ENCODE peak calls at places on chromosome 18, in seven cellular contexts. T, N, Q, J, W, F and Z are unnamed samples.

GRCh38 chr18:29779096-29779495 is 1263.4 kb downstream of the DSC3 start:
- DNase-seq in T (no peak), N (peak), Q (no peak), J (no peak), W (no peak), F (no peak), Z (no peak)

GRCh38 chr18:23357992-23358594 is 95.0 kb upstream of the RIOK3 start:
- DNase-seq in T (peak), N (no peak), Q (no peak), J (peak), W (peak), F (no peak), Z (no peak)

GRCh38 chr18:12315911-12316310 is 7.9 kb downstream of the TUBB6 start:
- DNase-seq in T (no peak), N (peak), Q (no peak), J (no peak), W (no peak), F (no peak), Z (no peak)

GRCh38 chr18:48781041-48781989 is 169.4 kb downstream of the SMAD7 start:
- DNase-seq in T (peak), N (peak), Q (no peak), J (peak), W (peak), F (no peak), Z (peak)

GRCh38 chr18:77057043-77057442 is 75.5 kb downstream of the MBP start:
- DNase-seq in T (no peak), N (peak), Q (no peak), J (peak), W (peak), F (no peak), Z (no peak)

GRCh38 chr18:58861853-58862252 is 2.8 kb upstream of the ZNF532 start:
- DNase-seq in T (no peak), N (no peak), Q (no peak), J (no peak), W (no peak), F (no peak), Z (no peak)

GRCh38 chr18:36993068-36993467 is 164.1 kb downstream of the KIAA1328 start:
- DNase-seq in T (peak), N (peak), Q (no peak), J (no peak), W (no peak), F (no peak), Z (no peak)

GRCh38 chr18:75784413-75784812 is 356.9 kb upstream of the SMIM21 start:
- DNase-seq in T (peak), N (no peak), Q (peak), J (no peak), W (no peak), F (no peak), Z (no peak)

GRCh38 chr18:48408727-48409590 is at the start of gene ZBTB7C:
- DNase-seq in T (no peak), N (peak), Q (peak), J (peak), W (peak), F (no peak), Z (no peak)

GRCh38 chr18:79570266-79571201 is 109.1 kb upstream of the CTDP1 start:
- DNase-seq in T (peak), N (peak), Q (peak), J (no peak), W (peak), F (peak), Z (no peak)

GRCh38 chr18:32302806-32303205 is 113.0 kb downstream of the MEP1B start:
- DNase-seq in T (no peak), N (no peak), Q (no peak), J (no peak), W (no peak), F (no peak), Z (no peak)

GRCh38 chr18:35030234-35030989 is 10.8 kb upstream of the MAPRE2 start:
- DNase-seq in T (no peak), N (no peak), Q (no peak), J (no peak), W (no peak), F (no peak), Z (no peak)

GRCh38 chr18:28412521-28412920 is 235.6 kb upstream of the CDH2 start:
- DNase-seq in T (peak), N (peak), Q (peak), J (no peak), W (no peak), F (no peak), Z (no peak)

GRCh38 chr18:48855422-48856377 is 95.1 kb downstream of the SMAD7 start:
- DNase-seq in T (no peak), N (no peak), Q (no peak), J (no peak), W (no peak), F (no peak), Z (no peak)

GRCh38 chr18:24656571-24656971 is 196.1 kb downstream of the HRH4 start:
- DNase-seq in T (peak), N (peak), Q (peak), J (no peak), W (no peak), F (no peak), Z (no peak)

GRCh38 chr18:21914739-21915319 is 174.2 kb downstream of the MIB1 start:
- DNase-seq in T (peak), N (peak), Q (peak), J (peak), W (no peak), F (no peak), Z (no peak)

GRCh38 chr18:42614619-42615293 is 500.7 kb downstream of the RIT2 start:
- DNase-seq in T (no peak), N (no peak), Q (no peak), J (peak), W (no peak), F (no peak), Z (no peak)

GRCh38 chr18:23816740-23817139 is 127.5 kb downstream of the LAMA3 start:
- DNase-seq in T (no peak), N (no peak), Q (no peak), J (no peak), W (no peak), F (no peak), Z (no peak)

GRCh38 chr18:36627616-36628015 is 201.2 kb downstream of the TPGS2 start:
- DNase-seq in T (no peak), N (no peak), Q (no peak), J (no peak), W (no peak), F (no peak), Z (no peak)

GRCh38 chr18:7945882-7946281 is 378.8 kb downstream of the PTPRM start:
- DNase-seq in T (peak), N (peak), Q (peak), J (no peak), W (no peak), F (no peak), Z (no peak)

GRCh38 chr18:11516988-11517630 is 92.3 kb upstream of the SLC35G4 start:
- DNase-seq in T (no peak), N (peak), Q (no peak), J (no peak), W (no peak), F (no peak), Z (no peak)

GRCh38 chr18:8469793-8470192 is 139.4 kb upstream of the RAB12 start:
- DNase-seq in T (peak), N (peak), Q (peak), J (no peak), W (no peak), F (no peak), Z (no peak)

GRCh38 chr18:13548944-13549878 is 177.1 kb downstream of the FAM210A start:
- DNase-seq in T (no peak), N (no peak), Q (no peak), J (peak), W (no peak), F (no peak), Z (no peak)

GRCh38 chr18:73954267-73954666 is 193.4 kb downstream of the FBXO15 start:
- DNase-seq in T (no peak), N (no peak), Q (no peak), J (no peak), W (no peak), F (no peak), Z (no peak)

GRCh38 chr18:3255611-3256165 is 6.2 kb upstream of the MYL12B start:
- DNase-seq in T (no peak), N (no peak), Q (no peak), J (no peak), W (no peak), F (no peak), Z (no peak)

GRCh38 chr18:68316636-68317035 is 398.3 kb downstream of the TMX3 start:
- DNase-seq in T (peak), N (peak), Q (peak), J (no peak), W (no peak), F (no peak), Z (no peak)

GRCh38 chr18:73060666-73061270 is 193.0 kb upstream of the NETO1 start:
- DNase-seq in T (peak), N (peak), Q (no peak), J (no peak), W (no peak), F (no peak), Z (no peak)

GRCh38 chr18:34158881-34159690 is 65.6 kb downstream of the NOL4 start:
- DNase-seq in T (peak), N (peak), Q (peak), J (peak), W (peak), F (no peak), Z (no peak)

GRCh38 chr18:49597152-49597551 is 35.3 kb downstream of the LIPG start:
- DNase-seq in T (no peak), N (no peak), Q (peak), J (no peak), W (no peak), F (no peak), Z (no peak)

GRCh38 chr18:40249390-40250080 is 1705.5 kb upstream of the PIK3C3 start:
- DNase-seq in T (peak), N (no peak), Q (no peak), J (no peak), W (no peak), F (no peak), Z (no peak)

GRCh38 chr18:35464731-35465728 is 32.7 kb downstream of the INO80C start:
- DNase-seq in T (no peak), N (no peak), Q (no peak), J (no peak), W (no peak), F (no peak), Z (no peak)

GRCh38 chr18:6406910-6407470 is 7.7 kb downstream of the L3MBTL4 start:
- DNase-seq in T (no peak), N (no peak), Q (no peak), J (peak), W (no peak), F (no peak), Z (no peak)

GRCh38 chr18:69944434-69944833 is 3.2 kb downstream of the CD226 start:
- DNase-seq in T (no peak), N (no peak), Q (no peak), J (no peak), W (no peak), F (no peak), Z (no peak)

GRCh38 chr18:44723973-44724778 is 43.5 kb downstream of the SETBP1 start:
- DNase-seq in T (no peak), N (no peak), Q (no peak), J (no peak), W (no peak), F (no peak), Z (no peak)

GRCh38 chr18:65725421-65726050 is 25.3 kb upstream of the CDH7 start:
- DNase-seq in T (no peak), N (no peak), Q (no peak), J (peak), W (no peak), F (no peak), Z (no peak)